ENCODE peak calls at places on chromosomes 2 and 18, in ten cellular contexts. D, Y, N, W, Q, R, H, J, F and B are unnamed samples.

GRCh38 chr18:8283901-8284585 is 325.2 kb upstream of the RAB12 start:
- DNase-seq in Y (no peak), N (peak; percentile 71), R (no peak), F (peak; percentile 71), J (no peak), W (no peak), Q (peak; percentile 33), D (no peak), H (peak; percentile 80), B (no peak)

GRCh38 chr18:29034113-29034856 is 857.4 kb upstream of the CDH2 start:
- DNase-seq in Q (no peak), Y (no peak), D (no peak), H (peak; percentile 38), F (peak; percentile 20), N (peak; percentile 2), W (no peak), J (peak; percentile 92), R (no peak), B (no peak)

GRCh38 chr2:27204566-27204965 is 7.3 kb upstream of the ATRAID start:
- DNase-seq in W (no peak), Q (no peak), J (no peak), F (no peak), N (no peak), H (no peak), Y (no peak), R (no peak), D (no peak), B (no peak)

GRCh38 chr2:10285191-10285577 is 17.5 kb upstream of the HPCAL1 start:
- DNase-seq in F (no peak), H (no peak), N (no peak), W (no peak), Q (no peak), Y (no peak), J (no peak), D (no peak), R (no peak), B (no peak)

GRCh38 chr2:212811946-212812345 is 273.3 kb upstream of the ERBB4 start:
- DNase-seq in N (no peak), H (no peak), R (no peak), Q (no peak), Y (no peak), D (no peak), J (peak; percentile 21), F (no peak), W (no peak), B (no peak)

GRCh38 chr2:100616841-100617390 is 54.1 kb downstream of the PDCL3 start:
- DNase-seq in D (peak; percentile 13), F (no peak), H (no peak), R (no peak), Q (no peak), W (no peak), N (no peak), J (no peak), Y (no peak), B (no peak)

GRCh38 chr2:153940511-153940910 is 68.8 kb downstream of the GALNT13 start:
- DNase-seq in H (peak; percentile 13), Q (no peak), R (no peak), F (peak; percentile 5), Y (peak; percentile 42), W (no peak), J (no peak), D (no peak), N (peak; percentile 20), B (peak; percentile 5)

GRCh38 chr2:117957616-117958015 is 56.3 kb downstream of the CCDC93 start:
- DNase-seq in R (no peak), W (no peak), D (no peak), H (no peak), J (peak; percentile 72), Y (peak; percentile 72), F (no peak), N (no peak), Q (no peak), B (no peak)

GRCh38 chr2:120758181-120759048 is 22.7 kb downstream of the GLI2 start:
- DNase-seq in N (peak; percentile 79), Y (no peak), H (peak; percentile 80), W (no peak), F (peak; percentile 86), Q (peak; percentile 63), J (no peak), D (peak; percentile 53), R (peak; percentile 69), B (no peak)

GRCh38 chr2:231936491-231936890 is 10.3 kb upstream of the NPPC start:
- DNase-seq in N (no peak), F (no peak), J (peak; percentile 33), Q (no peak), W (no peak), H (no peak), Y (no peak), R (no peak), D (no peak), B (no peak)

GRCh38 chr2:103121106-103121505 is 359.3 kb downstream of the TMEM182 start:
- DNase-seq in Y (no peak), R (no peak), D (no peak), Q (no peak), H (no peak), N (no peak), F (no peak), W (no peak), J (no peak), B (no peak)

GRCh38 chr2:26811261-26811660 is 25.4 kb downstream of the CENPA start:
- DNase-seq in Y (no peak), N (no peak), W (no peak), R (no peak), H (no peak), D (no peak), Q (no peak), J (no peak), F (no peak), B (no peak)

GRCh38 chr2:67215214-67215613 is 181.9 kb upstream of the ETAA1 start:
- DNase-seq in Q (peak; percentile 81), R (no peak), D (peak; percentile 77), H (peak; percentile 79), F (peak; percentile 40), Y (no peak), J (peak; percentile 58), W (no peak), N (peak; percentile 89), B (no peak)

GRCh38 chr2:33033524-33034150 is 86.9 kb downstream of the LTBP1 start:
- DNase-seq in R (no peak), W (no peak), Q (peak; percentile 52), D (no peak), Y (no peak), J (peak; percentile 44), N (peak; percentile 84), F (peak; percentile 67), H (peak; percentile 75), B (no peak)

GRCh38 chr18:58180738-58181353 is 136.8 kb downstream of the NEDD4L start:
- DNase-seq in N (peak; percentile 59), W (peak; percentile 25), J (peak; percentile 54), D (no peak), Y (peak; percentile 43), F (peak; percentile 33), H (peak; percentile 67), R (no peak), Q (peak; percentile 59), B (no peak)

GRCh38 chr18:35707674-35708073 is 126.1 kb downstream of the GALNT1 start:
- DNase-seq in N (no peak), Q (no peak), H (no peak), F (no peak), D (no peak), J (no peak), W (no peak), Y (no peak), R (no peak), B (no peak)

GRCh38 chr2:46801731-46802664 is 113.6 kb downstream of the MCFD2 start:
- DNase-seq in D (no peak), H (peak; percentile 54), W (no peak), N (no peak), R (no peak), Y (no peak), F (peak; percentile 66), Q (no peak), J (peak; percentile 63), B (no peak)

GRCh38 chr2:232889876-232890401 is 19.9 kb downstream of the SNORC start:
- DNase-seq in D (peak; percentile 52), N (no peak), R (peak; percentile 5), W (no peak), J (no peak), Y (no peak), Q (no peak), H (no peak), F (no peak), B (no peak)

GRCh38 chr2:102112271-102112670 is 30.3 kb upstream of the IL1R1 start:
- DNase-seq in R (no peak), W (no peak), H (no peak), N (no peak), Y (no peak), J (no peak), D (no peak), Q (no peak), F (no peak), B (no peak)
- H3K4me3 ChIP-seq in R (no peak overlapping the region), W (no peak overlapping the region), H (no peak overlapping the region), N (no peak overlapping the region), Y (no peak overlapping the region), J (no peak overlapping the region), D (no peak overlapping the region), Q (no peak overlapping the region), F (no peak overlapping the region), B (no peak overlapping the region)

GRCh38 chr18:65725421-65726050 is 25.3 kb upstream of the CDH7 start:
- DNase-seq in J (peak; percentile 29), N (no peak), W (no peak), Q (no peak), D (peak; percentile 63), F (no peak), R (no peak), Y (no peak), H (no peak), B (no peak)
- TF ChIP-seq CTCF in J (peak; percentile 54), N (no peak), W (no peak), Q (peak; percentile 63), D (peak; percentile 37), F (no peak), R (no peak), Y (peak; percentile 55), H (no peak), B (peak; percentile 66)

GRCh38 chr18:961644-962355 is 57.1 kb downstream of the ADCYAP1 start:
- DNase-seq in D (no peak), R (no peak), W (no peak), N (peak; percentile 52), F (peak; percentile 45), Y (no peak), Q (peak; percentile 43), J (peak; percentile 27), H (peak; percentile 65), B (no peak)
- H3K4me3 ChIP-seq in D (peak overlapping the region; percentile 31), R (peak overlapping the region; percentile 51), W (no peak overlapping the region), N (peak overlapping the region; percentile 31), F (peak overlapping the region; percentile 63), Y (peak overlapping the region; percentile 41), Q (peak overlapping the region; percentile 54), J (no peak overlapping the region), H (peak overlapping the region; percentile 51), B (peak overlapping the region; percentile 18)

DNA sequence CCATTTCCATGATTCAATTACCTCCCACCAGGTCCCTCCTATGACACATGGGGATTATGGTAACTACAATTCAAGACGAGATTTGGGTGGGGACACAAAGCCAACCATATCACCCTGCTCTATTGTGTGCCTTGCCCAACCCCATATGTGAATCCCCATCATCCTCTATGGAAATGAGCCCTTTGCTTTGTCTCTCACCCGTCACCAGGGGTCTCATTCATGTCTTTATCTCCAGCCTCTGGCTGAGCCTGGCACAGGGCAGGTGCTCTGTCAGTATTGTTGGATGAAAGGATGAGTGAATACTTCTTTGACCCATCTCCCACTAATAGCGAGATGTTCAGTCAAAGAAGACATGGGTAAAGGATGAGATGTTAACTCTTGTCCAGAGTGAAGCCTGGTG is 116.6 kb upstream of the LGALSL start:
- DNase-seq in Q (no peak), J (no peak), Y (no peak), H (no peak), N (no peak), F (no peak), D (no peak), W (no peak), R (no peak), B (no peak)
- TF ChIP-seq CTCF in Q (no peak), J (no peak), Y (no peak), H (no peak), N (no peak), F (no peak), D (no peak), W (no peak), R (no peak), B (no peak)